ENCODE peak calls at places on chromosomes 11 and 22, in nine cellular contexts. S is neural progenitor cell; U is AG04449; G is MM.1S; C is HFF-Myc; I is astrocyte of the spinal cord; A is brain microvascular endothelial cell; X is stomach; T is CD8-positive, alpha-beta T cell. W is an unnamed sample.
A peak's percentile ranks its signal among the peaks of the same experiment; 100 is the strongest.

GRCh38 chr11:12042215-12042676 is 33.8 kb upstream of the DKK3 start:
- DNase-seq in S (no peak), U (peak; percentile 98), G (no peak), C (peak; percentile 85), I (peak; percentile 93), A (peak; percentile 94), X (no peak), T (no peak), W (peak; percentile 99)

GRCh38 chr11:24386551-24387404 is 110.1 kb upstream of the LUZP2 start:
- DNase-seq in S (peak; percentile 58), U (peak; percentile 1), G (peak; percentile 21), C (peak; percentile 1), I (peak; percentile 50), A (peak; percentile 48), X (no peak), T (no peak), W (peak; percentile 38)

GRCh38 chr11:134159652-134160051 is 64.1 kb downstream of the NCAPD3 start:
- DNase-seq in S (no peak), U (no peak), G (no peak), C (no peak), I (no peak), A (no peak), X (no peak), T (no peak), W (no peak)

GRCh38 chr11:67504023-67504949 is 877 bp downstream of the PITPNM1 start:
- DNase-seq in S (peak; percentile 78), U (no peak), G (no peak), C (no peak), I (peak; percentile 15), A (peak; percentile 12), X (no peak), T (peak; percentile 33), W (no peak)

GRCh38 chr11:77799338-77799737 is 21.2 kb downstream of the RSF1 start:
- DNase-seq in S (no peak), U (no peak), G (no peak), C (no peak), I (no peak), A (no peak), X (no peak), T (no peak), W (no peak)

GRCh38 chr11:129593098-129593497 is 217.4 kb downstream of the BARX2 start:
- DNase-seq in S (peak; percentile 11), U (no peak), G (no peak), C (peak; percentile 22), I (no peak), A (no peak), X (no peak), T (no peak), W (no peak)

GRCh38 chr22:29130490-29130889 is 57.7 kb downstream of the KREMEN1 start:
- DNase-seq in S (no peak), U (no peak), G (no peak), C (no peak), I (no peak), A (no peak), X (no peak), T (no peak), W (no peak)

GRCh38 chr11:123129920-123130319 is 65.1 kb downstream of the CLMP start:
- DNase-seq in S (no peak), U (peak; percentile 65), G (no peak), C (no peak), I (peak; percentile 84), A (peak; percentile 11), X (no peak), T (no peak), W (peak; percentile 60)

GRCh38 chr11:62132188-62132587 is 8.4 kb downstream of the INCENP start:
- DNase-seq in S (no peak), U (no peak), G (no peak), C (no peak), I (no peak), A (no peak), X (peak; percentile 24), T (no peak), W (no peak)

GRCh38 chr22:40594924-40595323 is 41.6 kb downstream of the MRTFA start:
- DNase-seq in S (no peak), U (no peak), G (no peak), C (no peak), I (no peak), A (no peak), X (no peak), T (no peak), W (no peak)

GRCh38 chr22:35575116-35575748 is 34.6 kb downstream of the RASD2 start:
- DNase-seq in S (no peak), U (no peak), G (no peak), C (no peak), I (no peak), A (no peak), X (no peak), T (no peak), W (no peak)

GRCh38 chr11:130223291-130223971 is 63.8 kb downstream of the ST14 start:
- DNase-seq in S (no peak), U (no peak), G (no peak), C (no peak), I (no peak), A (no peak), X (no peak), T (no peak), W (no peak)

GRCh38 chr11:117197516-117198456 is 1.4 kb upstream of the TAGLN start:
- DNase-seq in S (peak; percentile 76), U (no peak), G (no peak), C (no peak), I (no peak), A (no peak), X (peak; percentile 57), T (no peak), W (no peak)

GRCh38 chr22:45334068-45334467 is 24.3 kb downstream of the FAM118A start:
- DNase-seq in S (no peak), U (no peak), G (no peak), C (no peak), I (no peak), A (no peak), X (no peak), T (no peak), W (no peak)

GRCh38 chr22:45334528-45334927 is 24.8 kb downstream of the FAM118A start:
- DNase-seq in S (no peak), U (no peak), G (no peak), C (no peak), I (no peak), A (no peak), X (no peak), T (no peak), W (no peak)

GRCh38 chr22:45336971-45337431 is 27.3 kb downstream of the FAM118A start:
- DNase-seq in S (no peak), U (no peak), G (no peak), C (no peak), I (peak; percentile 50), A (no peak), X (peak; percentile 84), T (peak; percentile 87), W (no peak)

GRCh38 chr22:45335854-45336492 is 26.2 kb downstream of the FAM118A start:
- DNase-seq in S (no peak), U (no peak), G (no peak), C (no peak), I (no peak), A (no peak), X (no peak), T (no peak), W (no peak)

GRCh38 chr22:45335021-45335818 is 25.5 kb downstream of the FAM118A start:
- DNase-seq in S (peak; percentile 66), U (no peak), G (no peak), C (no peak), I (no peak), A (no peak), X (no peak), T (no peak), W (no peak)
- TF ChIP-seq CTCF in S (peak; percentile 43), U (peak; percentile 4), G (no peak), C (peak; percentile 6), I (peak; percentile 12), A (peak; percentile 28), X (no peak), T (no peak), W (no peak)

GRCh38 chr11:47943721-47944554 is 36.4 kb upstream of the PTPRJ start:
- DNase-seq in S (peak; percentile 85), U (no peak), G (no peak), C (no peak), I (no peak), A (no peak), X (no peak), T (no peak), W (no peak)
- H3K4me3 ChIP-seq in S (peak overlapping the region; percentile 24), U (no peak overlapping the region), G (no peak overlapping the region), C (no peak overlapping the region), I (no peak overlapping the region), A (no peak overlapping the region), X (no peak overlapping the region), T (no peak overlapping the region), W (no peak overlapping the region)

DNA sequence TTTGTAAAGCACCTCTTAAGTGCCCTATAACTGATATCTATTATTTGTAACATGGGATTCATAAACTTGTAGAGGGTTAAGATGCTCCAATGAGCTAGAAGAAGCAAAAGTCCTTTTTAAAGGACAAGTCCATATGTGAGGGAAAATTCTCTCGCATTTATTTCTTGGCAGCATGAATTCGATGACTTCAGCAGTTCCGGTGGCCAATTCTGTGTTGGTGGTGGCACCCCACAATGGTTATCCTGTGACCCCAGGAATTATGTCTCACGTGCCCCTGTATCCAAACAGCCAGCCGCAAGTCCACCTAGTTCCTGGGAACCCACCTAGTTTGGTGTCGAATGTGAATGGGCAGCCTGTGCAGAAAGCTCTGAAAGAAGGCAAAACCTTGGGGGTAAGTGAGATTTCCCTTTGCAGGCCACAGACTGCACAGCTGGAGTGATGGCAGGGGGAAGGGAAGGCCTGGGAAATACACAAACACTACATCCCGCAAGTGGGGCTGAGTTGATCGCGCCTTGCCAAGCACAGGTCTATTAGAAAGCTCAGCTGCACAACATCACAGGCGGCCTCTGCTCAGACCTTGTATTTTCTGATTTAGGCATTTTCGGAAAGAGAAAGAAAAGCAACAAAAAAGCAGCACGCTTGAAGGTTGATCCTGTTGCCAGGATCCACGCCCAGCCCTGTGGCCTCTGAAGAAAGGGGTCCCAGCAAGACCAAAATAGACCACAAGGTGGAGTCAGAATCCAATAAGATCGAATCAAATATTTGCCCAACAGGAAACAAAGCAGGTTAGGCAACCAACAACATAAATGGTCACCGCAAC is 1.5 kb downstream of the MS4A8 start:
- DNase-seq in S (peak; percentile 72), U (no peak), G (peak; percentile 10), C (no peak), I (no peak), A (no peak), X (peak; percentile 40), T (no peak), W (peak; percentile 2)
- TF ChIP-seq CTCF in S (peak; percentile 64), U (no peak), G (peak; percentile 36), C (peak; percentile 37), I (peak; percentile 21), A (peak; percentile 49), X (no peak), T (no peak), W (peak; percentile 13)

DNA sequence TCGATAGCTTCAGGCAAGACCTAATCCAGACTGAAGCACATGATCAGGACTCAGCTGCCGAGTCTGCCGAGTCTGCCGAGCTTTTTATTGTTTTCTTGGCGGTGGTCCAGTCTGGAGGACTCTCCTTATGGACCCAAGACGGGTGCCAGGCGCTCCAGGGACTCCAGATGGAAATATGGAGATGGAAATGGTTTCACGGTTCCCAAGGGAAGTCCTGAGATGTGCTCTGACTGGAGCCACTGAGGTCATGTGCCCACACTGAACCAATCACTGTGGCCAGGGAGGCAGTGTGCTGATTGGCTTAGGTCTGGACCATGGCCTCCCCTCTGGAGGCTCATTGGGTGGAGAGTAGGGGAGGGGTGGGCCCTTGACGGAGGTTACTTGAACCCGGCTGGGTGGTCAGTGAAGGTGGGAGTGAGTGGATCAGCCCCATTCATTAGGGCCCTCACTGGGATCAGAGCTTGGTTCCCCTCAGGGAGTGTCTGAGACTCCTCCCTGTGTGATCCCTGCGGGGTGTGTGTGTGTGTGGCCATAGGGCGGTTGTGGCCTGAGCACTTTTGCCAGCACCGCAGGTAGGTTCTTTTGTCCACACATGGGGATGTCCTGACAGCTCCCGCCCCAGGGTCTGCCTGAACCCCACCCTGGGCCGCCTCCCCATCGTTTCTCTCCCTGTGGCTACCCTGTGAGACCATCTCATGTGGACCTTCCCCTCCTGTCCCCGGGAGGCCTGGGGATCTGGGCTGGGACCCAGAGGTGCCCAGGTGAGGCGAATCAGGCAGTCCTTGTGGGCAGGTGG is 14.0 kb downstream of the RPS6KA4 start:
- DNase-seq in S (no peak), U (no peak), G (no peak), C (peak; percentile 29), I (no peak), A (no peak), X (no peak), T (no peak), W (peak; percentile 37)
- H3K4me3 ChIP-seq in S (no peak overlapping the region), U (no peak overlapping the region), G (no peak overlapping the region), C (no peak overlapping the region), I (no peak overlapping the region), A (no peak overlapping the region), X (no peak overlapping the region), T (no peak overlapping the region), W (no peak overlapping the region)